ENCODE peak calls at places on chromosome 2, in eight cellular contexts. One of them, this sample, is unnamed.

GRCh38 chr2:237181844-237182243 is 96.2 kb downstream of the COPS8 start:
- DNase-seq in nucleus accumbens: no peak
- DNase-seq in NCI-H774: no peak
- DNase-seq in esophagus squamous epithelium: no peak
- DNase-seq in GM13977: no peak
- DNase-seq in M059J: peak
- DNase-seq in epithelial cell of esophagus: peak
- DNase-seq in NCI-H2171 treated with DMSO at 0.1 percent for 48 hours: no peak
- DNase-seq in this sample: no peak

GRCh38 chr2:219720956-219721355 is 93.5 kb downstream of the SLC4A3 start:
- DNase-seq in epithelial cell of esophagus: no peak
- DNase-seq in nucleus accumbens: no peak
- DNase-seq in esophagus squamous epithelium: no peak
- DNase-seq in GM13977: no peak
- DNase-seq in NCI-H774: no peak
- DNase-seq in M059J: no peak
- DNase-seq in NCI-H2171 treated with DMSO at 0.1 percent for 48 hours: no peak
- DNase-seq in this sample: no peak

GRCh38 chr2:120860579-120860922 is 124.9 kb downstream of the GLI2 start:
- DNase-seq in M059J: no peak
- DNase-seq in esophagus squamous epithelium: no peak
- DNase-seq in nucleus accumbens: no peak
- DNase-seq in GM13977: no peak
- DNase-seq in NCI-H774: no peak
- DNase-seq in epithelial cell of esophagus: no peak
- DNase-seq in NCI-H2171 treated with DMSO at 0.1 percent for 48 hours: no peak
- DNase-seq in this sample: no peak

GRCh38 chr2:223668302-223668998 is 66.3 kb upstream of the SCG2 start:
- DNase-seq in GM13977: no peak
- DNase-seq in epithelial cell of esophagus: no peak
- DNase-seq in NCI-H2171 treated with DMSO at 0.1 percent for 48 hours: no peak
- DNase-seq in M059J: peak
- DNase-seq in nucleus accumbens: no peak
- DNase-seq in esophagus squamous epithelium: no peak
- DNase-seq in NCI-H774: no peak
- DNase-seq in this sample: no peak

GRCh38 chr2:223396993-223397392 is 205.2 kb downstream of the SCG2 start:
- DNase-seq in NCI-H774: no peak
- DNase-seq in esophagus squamous epithelium: no peak
- DNase-seq in M059J: no peak
- DNase-seq in NCI-H2171 treated with DMSO at 0.1 percent for 48 hours: no peak
- DNase-seq in GM13977: no peak
- DNase-seq in epithelial cell of esophagus: peak
- DNase-seq in nucleus accumbens: no peak
- DNase-seq in this sample: no peak

GRCh38 chr2:109563294-109563693 is 50.5 kb downstream of the SEPTIN10 start:
- DNase-seq in M059J: no peak
- DNase-seq in NCI-H2171 treated with DMSO at 0.1 percent for 48 hours: no peak
- DNase-seq in NCI-H774: no peak
- DNase-seq in epithelial cell of esophagus: no peak
- DNase-seq in GM13977: no peak
- DNase-seq in nucleus accumbens: no peak
- DNase-seq in esophagus squamous epithelium: no peak
- DNase-seq in this sample: no peak

GRCh38 chr2:209525336-209525735 is 101.5 kb downstream of the MAP2 start:
- DNase-seq in GM13977: no peak
- DNase-seq in NCI-H774: no peak
- DNase-seq in nucleus accumbens: no peak
- DNase-seq in epithelial cell of esophagus: no peak
- DNase-seq in M059J: no peak
- DNase-seq in NCI-H2171 treated with DMSO at 0.1 percent for 48 hours: no peak
- DNase-seq in esophagus squamous epithelium: no peak
- DNase-seq in this sample: peak

GRCh38 chr2:102147935-102148334 is 5.4 kb downstream of the IL1R1 start:
- DNase-seq in epithelial cell of esophagus: no peak
- DNase-seq in M059J: peak
- DNase-seq in esophagus squamous epithelium: no peak
- DNase-seq in nucleus accumbens: no peak
- DNase-seq in NCI-H774: no peak
- DNase-seq in NCI-H2171 treated with DMSO at 0.1 percent for 48 hours: no peak
- DNase-seq in GM13977: no peak
- DNase-seq in this sample: no peak

GRCh38 chr2:100650151-100650550 is 87.4 kb downstream of the PDCL3 start:
- DNase-seq in esophagus squamous epithelium: no peak
- DNase-seq in NCI-H774: no peak
- DNase-seq in epithelial cell of esophagus: no peak
- DNase-seq in GM13977: no peak
- DNase-seq in M059J: no peak
- DNase-seq in nucleus accumbens: no peak
- DNase-seq in NCI-H2171 treated with DMSO at 0.1 percent for 48 hours: no peak
- DNase-seq in this sample: no peak

GRCh38 chr2:128752691-128753263 is 434.1 kb upstream of the HS6ST1 start:
- DNase-seq in nucleus accumbens: no peak
- DNase-seq in GM13977: no peak
- DNase-seq in esophagus squamous epithelium: no peak
- DNase-seq in NCI-H2171 treated with DMSO at 0.1 percent for 48 hours: no peak
- DNase-seq in epithelial cell of esophagus: no peak
- DNase-seq in M059J: no peak
- DNase-seq in NCI-H774: no peak
- DNase-seq in this sample: no peak

GRCh38 chr2:230717595-230717994 is 5.0 kb downstream of the CAB39 start:
- DNase-seq in epithelial cell of esophagus: no peak
- DNase-seq in esophagus squamous epithelium: no peak
- DNase-seq in nucleus accumbens: no peak
- DNase-seq in NCI-H2171 treated with DMSO at 0.1 percent for 48 hours: no peak
- DNase-seq in M059J: no peak
- DNase-seq in NCI-H774: no peak
- DNase-seq in GM13977: no peak
- DNase-seq in this sample: no peak

GRCh38 chr2:37912056-37912455 is 13.0 kb upstream of the RMDN2 start:
- DNase-seq in esophagus squamous epithelium: no peak
- DNase-seq in NCI-H2171 treated with DMSO at 0.1 percent for 48 hours: no peak
- DNase-seq in M059J: no peak
- DNase-seq in epithelial cell of esophagus: peak
- DNase-seq in nucleus accumbens: no peak
- DNase-seq in GM13977: no peak
- DNase-seq in NCI-H774: no peak
- DNase-seq in this sample: no peak

GRCh38 chr2:200786423-200786822 is 25.3 kb upstream of the BZW1 start:
- DNase-seq in GM13977: no peak
- DNase-seq in M059J: peak
- DNase-seq in nucleus accumbens: no peak
- DNase-seq in NCI-H2171 treated with DMSO at 0.1 percent for 48 hours: no peak
- DNase-seq in NCI-H774: peak
- DNase-seq in esophagus squamous epithelium: no peak
- DNase-seq in epithelial cell of esophagus: peak
- DNase-seq in this sample: no peak